ENCODE peak calls at places on chromosomes 12 and 14, in four cellular contexts. K is testis, L is Peyer's patch, Q is OCI-LY7. O is an unnamed sample. For H3K4me1, the result is how much of the 10 kb centered on the place peaks cover.

GRCh38 chr14:100551056-100551455 is 36.2 kb downstream of the BEGAIN start:
- DNase-seq in K (no peak), L (no peak), Q (no peak), O (no peak)

GRCh38 chr12:76299536-76300296 is 48.5 kb downstream of the BBS10 start:
- DNase-seq in K (no peak), L (no peak), Q (no peak), O (peak)

GRCh38 chr12:58914457-58914856 is 5.8 kb downstream of the LRIG3 start:
- DNase-seq in K (no peak), L (no peak), Q (no peak), O (no peak)

GRCh38 chr12:6538420-6539275 is 4.3 kb downstream of the GAPDH start:
- DNase-seq in K (no peak), L (no peak), Q (peak), O (no peak)

GRCh38 chr12:46553266-46553665 is 180.7 kb upstream of the SLC38A2 start:
- DNase-seq in K (no peak), L (no peak), Q (no peak), O (peak)

GRCh38 chr14:103404032-103404918 is 19.1 kb downstream of the MARK3 start:
- DNase-seq in K (no peak), L (no peak), Q (no peak), O (peak)

GRCh38 chr12:8088574-8088973 is 6.5 kb downstream of the NECAP1 start:
- DNase-seq in K (no peak), L (peak), Q (no peak), O (no peak)

GRCh38 chr14:56874375-56874774 is 64.1 kb upstream of the OTX2 start:
- DNase-seq in K (peak), L (peak), Q (peak), O (no peak)

GRCh38 chr12:66514581-66514980 is 164.3 kb downstream of the GRIP1 start:
- DNase-seq in K (no peak), L (no peak), Q (no peak), O (no peak)

GRCh38 chr12:110776410-110776809 is 33.7 kb upstream of the PPP1CC start:
- DNase-seq in K (no peak), L (no peak), Q (peak), O (no peak)

GRCh38 chr14:53093206-53093605 is 59.9 kb downstream of the DDHD1 start:
- DNase-seq in K (no peak), L (no peak), Q (no peak), O (no peak)

GRCh38 chr14:52996493-52996892 is 45.6 kb upstream of the FERMT2 start:
- DNase-seq in K (no peak), L (no peak), Q (no peak), O (no peak)

GRCh38 chr12:106493531-106493930 is 89.3 kb upstream of the RFX4 start:
- DNase-seq in K (no peak), L (no peak), Q (no peak), O (no peak)

GRCh38 chr12:94879542-94879941 is 124.0 kb downstream of the NDUFA12 start:
- DNase-seq in K (no peak), L (no peak), Q (peak), O (peak)

GRCh38 chr14:93655078-93655750 is 133.1 kb downstream of the PRIMA1 start:
- DNase-seq in K (peak), L (no peak), Q (peak), O (peak)

GRCh38 chr12:102756564-102756963 is 160.5 kb downstream of the PAH start:
- DNase-seq in K (peak), L (no peak), Q (no peak), O (peak)

GRCh38 chr12:71746983-71747611 is 7.6 kb upstream of the RAB21 start:
- DNase-seq in K (peak), L (peak), Q (peak), O (peak)

GRCh38 chr12:81015510-81015909 is 62.4 kb upstream of the ACSS3 start:
- DNase-seq in K (no peak), L (no peak), Q (no peak), O (no peak)

GRCh38 chr14:29098625-29099024 is 332.0 kb downstream of the FOXG1 start:
- DNase-seq in K (no peak), L (no peak), Q (no peak), O (no peak)

GRCh38 chr14:81303258-81303935 is 82.6 kb upstream of the GTF2A1 start:
- DNase-seq in K (no peak), L (peak), Q (peak), O (no peak)

GRCh38 chr14:83707056-83707455 is 1822.9 kb upstream of the FLRT2 start:
- DNase-seq in K (no peak), L (no peak), Q (no peak), O (no peak)

GRCh38 chr12:12803186-12803585 is 10.0 kb upstream of the DDX47 start:
- DNase-seq in K (peak), L (peak), Q (peak), O (no peak)

GRCh38 chr12:114018669-114019068 is 52.5 kb upstream of the RBM19 start:
- DNase-seq in K (no peak), L (no peak), Q (no peak), O (no peak)

GRCh38 chr12:52216107-52216506 is 16.9 kb upstream of the KRT7 start:
- DNase-seq in K (peak), L (peak), Q (no peak), O (peak)

GRCh38 chr12:52217223-52217622 is 15.8 kb upstream of the KRT7 start:
- DNase-seq in K (no peak), L (peak), Q (no peak), O (no peak)

GRCh38 chr12:52214421-52214802 is 18.6 kb upstream of the KRT7 start:
- DNase-seq in K (no peak), L (no peak), Q (no peak), O (no peak)

GRCh38 chr12:52215587-52216031 is 17.4 kb upstream of the KRT7 start:
- DNase-seq in K (no peak), L (peak), Q (no peak), O (peak)

GRCh38 chr12:52216807-52217206 is 16.2 kb upstream of the KRT7 start:
- DNase-seq in K (no peak), L (peak), Q (no peak), O (no peak)
- H3K4me1 ChIP-seq in K (under half), L (under half), Q (under half), O (under half)

GRCh38 chr12:979355-979754 is 11.7 kb upstream of the ERC1 start:
- DNase-seq in K (no peak), L (no peak), Q (no peak), O (no peak)

GRCh38 chr12:976644-977043 is 14.4 kb upstream of the ERC1 start:
- DNase-seq in K (no peak), L (no peak), Q (no peak), O (no peak)

GRCh38 chr12:981176-981828 is 9.7 kb upstream of the ERC1 start:
- DNase-seq in K (no peak), L (no peak), Q (no peak), O (no peak)

GRCh38 chr12:974281-974862 is 16.7 kb upstream of the ERC1 start:
- DNase-seq in K (no peak), L (no peak), Q (no peak), O (no peak)

DNA sequence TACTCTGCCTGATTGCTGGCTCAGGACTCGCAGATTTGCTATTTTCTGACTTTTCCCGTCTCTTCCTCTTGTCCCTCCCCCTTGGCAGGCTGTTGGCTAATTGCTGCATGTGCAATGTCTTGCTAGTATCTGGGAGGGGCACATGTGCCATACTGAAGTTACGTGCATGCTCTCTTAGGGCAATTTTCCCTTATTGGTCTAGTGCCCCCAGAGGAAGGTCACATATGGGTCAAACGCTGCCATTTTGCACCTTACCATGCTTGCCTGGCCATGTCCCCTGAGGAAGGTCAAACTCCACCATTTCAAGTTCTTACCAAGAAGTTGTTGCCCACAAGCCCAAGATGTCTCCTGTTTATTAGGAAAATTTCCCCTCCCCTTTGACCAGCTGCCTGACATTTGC is 13.9 kb upstream of the ERC1 start:
- DNase-seq in K (no peak), L (no peak), Q (no peak), O (no peak)
- TF ChIP-seq CTCF in K (no peak), L (no peak), Q (peak), O (no peak)

GRCh38 chr12:77998236-77998786 is 167.6 kb downstream of the NAV3 start:
- DNase-seq in K (no peak), L (no peak), Q (peak), O (no peak)

GRCh38 chr12:77993658-77994057 is 163.0 kb downstream of the NAV3 start:
- DNase-seq in K (no peak), L (no peak), Q (no peak), O (no peak)

GRCh38 chr12:77996670-77997069 is 166.0 kb downstream of the NAV3 start:
- DNase-seq in K (no peak), L (no peak), Q (peak), O (no peak)

GRCh38 chr12:77992760-77993159 is 162.1 kb downstream of the NAV3 start:
- DNase-seq in K (no peak), L (no peak), Q (no peak), O (no peak)

DNA sequence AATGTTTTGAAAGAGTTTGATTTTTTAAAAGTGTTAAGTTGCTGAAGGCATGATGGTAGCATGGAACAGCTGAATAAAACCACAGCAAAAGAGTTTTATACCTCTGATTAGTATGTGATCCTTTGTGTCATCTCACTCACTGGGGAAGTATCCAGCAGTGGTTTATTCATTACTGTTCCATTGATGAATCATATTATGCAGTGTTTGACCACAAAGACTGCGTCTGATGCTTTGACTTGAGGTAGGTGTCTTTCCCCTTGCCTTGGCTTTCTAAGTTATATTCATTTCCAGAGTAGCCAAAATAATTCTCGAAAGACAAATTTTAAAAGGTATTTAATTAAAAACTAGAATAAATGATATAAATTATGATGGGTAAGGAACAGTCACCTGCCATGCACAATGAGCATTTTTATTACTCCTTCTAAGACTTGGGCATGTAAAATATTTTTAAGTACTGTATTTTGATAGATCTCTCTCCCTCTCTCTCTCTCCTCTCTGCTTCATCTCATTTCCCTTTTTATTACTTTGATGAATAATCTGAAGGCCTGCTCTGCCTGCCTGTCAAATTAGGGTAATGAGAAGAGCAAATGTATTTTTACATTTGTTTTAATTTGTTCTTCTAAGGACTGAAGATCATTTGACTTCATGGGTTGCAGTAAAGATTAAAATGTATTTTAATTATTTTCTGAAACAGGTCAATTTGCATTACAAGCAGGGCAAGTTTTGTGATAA is 164.9 kb downstream of the NAV3 start:
- DNase-seq in K (no peak), L (no peak), Q (no peak), O (no peak)
- H3K4me3 ChIP-seq in K (no peak), L (no peak), Q (no peak), O (no peak)

GRCh38 chr14:104692261-104692938 is 3.0 kb downstream of the INF2 start:
- DNase-seq in K (no peak), L (no peak), Q (no peak), O (no peak)
- H3K4me1 ChIP-seq in K (half or more), L (under half), Q (under half), O (under half)

GRCh38 chr12:100229876-100230275 is 29.3 kb downstream of the ACTR6 start:
- DNase-seq in K (no peak), L (no peak), Q (no peak), O (no peak)
- TF ChIP-seq CTCF in K (no peak), L (no peak), Q (no peak), O (no peak)

DNA sequence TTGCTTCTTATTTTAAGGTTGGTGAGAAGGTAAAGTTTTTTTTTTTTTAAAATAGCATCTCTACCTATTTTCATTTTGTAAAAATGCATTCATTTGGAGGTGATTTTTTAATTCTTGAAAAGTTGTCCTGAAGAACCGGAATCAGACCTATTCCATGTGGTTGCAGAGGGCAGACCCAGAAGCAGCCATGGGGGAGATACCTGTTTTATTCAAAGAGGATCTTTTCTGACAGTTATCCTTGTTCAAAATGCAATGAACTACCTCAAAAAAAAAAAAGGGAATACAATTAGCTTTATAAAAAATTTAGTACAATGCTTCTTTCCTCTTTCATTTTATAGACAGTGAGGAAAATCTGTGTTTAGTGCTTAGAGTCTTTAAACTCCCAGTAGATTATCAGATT is 8.4 kb upstream of the NEMF start:
- DNase-seq in K (no peak), L (no peak), Q (no peak), O (no peak)
- H3K4me3 ChIP-seq in K (peak), L (peak), Q (peak), O (peak)

DNA sequence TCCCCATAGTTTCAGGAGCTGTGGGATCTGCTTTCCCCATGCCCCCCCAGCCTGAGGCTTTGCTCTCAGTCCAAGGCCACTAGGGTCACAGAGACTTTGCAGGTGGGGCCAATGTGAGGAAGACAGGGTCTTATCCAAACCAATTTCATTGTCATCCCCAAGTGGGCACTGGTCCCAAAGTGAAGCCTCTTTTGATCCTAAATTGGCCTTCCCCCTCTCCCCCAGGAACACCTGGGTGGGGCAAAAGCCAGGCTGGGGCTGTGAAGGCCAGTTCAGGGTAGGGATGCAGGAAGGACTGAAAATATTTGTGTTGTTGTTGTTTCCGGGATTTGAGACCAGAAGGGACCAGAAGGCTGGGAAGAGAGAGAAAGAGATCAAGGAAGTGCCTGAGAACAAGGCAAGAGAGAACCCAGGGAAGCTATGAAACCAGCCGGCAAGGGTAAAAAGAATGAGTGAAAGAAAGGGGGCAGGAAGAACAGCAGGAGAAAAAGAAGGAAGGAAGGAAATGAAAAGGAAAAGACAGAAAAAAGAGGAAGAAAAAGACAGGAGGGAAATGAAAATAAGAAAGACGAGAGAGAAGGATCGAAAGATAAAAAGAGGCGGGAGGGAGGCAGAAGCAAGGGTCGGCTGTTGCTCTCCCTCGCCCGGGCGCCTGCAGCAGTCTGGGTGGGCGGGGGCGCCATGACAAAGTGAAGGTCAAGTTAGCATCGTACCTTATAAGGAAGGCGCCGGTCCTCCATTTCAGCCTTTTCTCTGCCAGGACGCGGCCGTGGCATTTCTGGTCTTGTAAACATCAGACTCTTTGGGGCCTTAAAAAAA is 7.5 kb upstream of the HOXC11 start:
- DNase-seq in K (no peak), L (no peak), Q (no peak), O (no peak)
- H3K4me1 ChIP-seq in K (under half), L (under half), Q (under half), O (under half)

GRCh38 chr14:22558221-22558913 is 30.7 kb downstream of the DAD1 start:
- DNase-seq in K (peak), L (peak), Q (peak), O (no peak)
- TF ChIP-seq CTCF in K (no peak), L (peak), Q (peak), O (peak)